ENCODE peak calls at places on chromosome 10, in eight cellular contexts. One of them, this sample, is unnamed. For H3K4me1, the result is how much of the 10 kb centered on the place peaks cover.

GRCh38 chr10:18473424-18474110 is 177.8 kb downstream of the NSUN6 start:
- DNase-seq in IMR-90: peak
- DNase-seq in colonic mucosa: no peak
- DNase-seq in lower lobe of right lung: no peak
- DNase-seq in left ventricle myocardium inferior: no peak
- DNase-seq in heart right ventricle: peak
- DNase-seq in BE2C: no peak
- DNase-seq in tibial nerve: no peak
- DNase-seq in this sample: no peak

GRCh38 chr10:122249991-122250750 is 20.9 kb upstream of the BTBD16 start:
- DNase-seq in IMR-90: no peak
- DNase-seq in colonic mucosa: no peak
- DNase-seq in lower lobe of right lung: no peak
- DNase-seq in left ventricle myocardium inferior: peak
- DNase-seq in heart right ventricle: peak
- DNase-seq in BE2C: no peak
- DNase-seq in tibial nerve: no peak
- DNase-seq in this sample: no peak

GRCh38 chr10:121324678-121325213 is 273.5 kb downstream of the FGFR2 start:
- DNase-seq in IMR-90: no peak
- DNase-seq in colonic mucosa: no peak
- DNase-seq in lower lobe of right lung: no peak
- DNase-seq in left ventricle myocardium inferior: no peak
- DNase-seq in heart right ventricle: no peak
- DNase-seq in BE2C: no peak
- DNase-seq in tibial nerve: no peak
- DNase-seq in this sample: no peak

GRCh38 chr10:52283174-52283573 is 30.9 kb upstream of the DKK1 start:
- DNase-seq in IMR-90: peak
- DNase-seq in colonic mucosa: no peak
- DNase-seq in lower lobe of right lung: no peak
- DNase-seq in left ventricle myocardium inferior: no peak
- DNase-seq in heart right ventricle: no peak
- DNase-seq in BE2C: no peak
- DNase-seq in tibial nerve: no peak
- DNase-seq in this sample: no peak

GRCh38 chr10:102812213-102812876 is 24.9 kb downstream of the CYP17A1 start:
- DNase-seq in IMR-90: no peak
- DNase-seq in colonic mucosa: no peak
- DNase-seq in lower lobe of right lung: peak
- DNase-seq in left ventricle myocardium inferior: peak
- DNase-seq in heart right ventricle: no peak
- DNase-seq in BE2C: no peak
- DNase-seq in tibial nerve: no peak
- DNase-seq in this sample: no peak

GRCh38 chr10:124690971-124691370 is 53.2 kb downstream of the FAM53B start:
- DNase-seq in IMR-90: no peak
- DNase-seq in colonic mucosa: no peak
- DNase-seq in lower lobe of right lung: no peak
- DNase-seq in left ventricle myocardium inferior: no peak
- DNase-seq in heart right ventricle: no peak
- DNase-seq in BE2C: no peak
- DNase-seq in tibial nerve: no peak
- DNase-seq in this sample: no peak

GRCh38 chr10:104151737-104152136 is 29.8 kb downstream of the SFR1 start:
- DNase-seq in IMR-90: no peak
- DNase-seq in colonic mucosa: no peak
- DNase-seq in lower lobe of right lung: no peak
- DNase-seq in left ventricle myocardium inferior: no peak
- DNase-seq in heart right ventricle: no peak
- DNase-seq in BE2C: no peak
- DNase-seq in tibial nerve: no peak
- DNase-seq in this sample: no peak

GRCh38 chr10:29926649-29927048 is 132.7 kb downstream of the JCAD start:
- DNase-seq in IMR-90: peak
- DNase-seq in colonic mucosa: no peak
- DNase-seq in lower lobe of right lung: no peak
- DNase-seq in left ventricle myocardium inferior: no peak
- DNase-seq in heart right ventricle: no peak
- DNase-seq in BE2C: peak
- DNase-seq in tibial nerve: no peak
- DNase-seq in this sample: peak

GRCh38 chr10:15311249-15311884 is 59.7 kb downstream of the FAM171A1 start:
- DNase-seq in IMR-90: no peak
- DNase-seq in colonic mucosa: no peak
- DNase-seq in lower lobe of right lung: no peak
- DNase-seq in left ventricle myocardium inferior: no peak
- DNase-seq in heart right ventricle: no peak
- DNase-seq in BE2C: no peak
- DNase-seq in tibial nerve: no peak
- DNase-seq in this sample: no peak

GRCh38 chr10:110504111-110504735 is 6.5 kb downstream of the DUSP5 start:
- DNase-seq in IMR-90: peak
- DNase-seq in colonic mucosa: peak
- DNase-seq in lower lobe of right lung: peak
- DNase-seq in left ventricle myocardium inferior: no peak
- DNase-seq in heart right ventricle: peak
- DNase-seq in BE2C: no peak
- DNase-seq in tibial nerve: peak
- DNase-seq in this sample: peak

GRCh38 chr10:44051584-44052385 is 333.1 kb downstream of the CXCL12 start:
- DNase-seq in IMR-90: peak
- DNase-seq in colonic mucosa: no peak
- DNase-seq in lower lobe of right lung: no peak
- DNase-seq in left ventricle myocardium inferior: no peak
- DNase-seq in heart right ventricle: no peak
- DNase-seq in BE2C: no peak
- DNase-seq in tibial nerve: no peak
- DNase-seq in this sample: peak

GRCh38 chr10:63628526-63629362 is 107.5 kb downstream of the REEP3 start:
- DNase-seq in IMR-90: no peak
- DNase-seq in colonic mucosa: peak
- DNase-seq in lower lobe of right lung: peak
- DNase-seq in left ventricle myocardium inferior: peak
- DNase-seq in heart right ventricle: peak
- DNase-seq in BE2C: peak
- DNase-seq in tibial nerve: peak
- DNase-seq in this sample: peak

GRCh38 chr10:121284952-121285351 is 313.3 kb downstream of the FGFR2 start:
- DNase-seq in IMR-90: no peak
- DNase-seq in colonic mucosa: no peak
- DNase-seq in lower lobe of right lung: no peak
- DNase-seq in left ventricle myocardium inferior: no peak
- DNase-seq in heart right ventricle: no peak
- DNase-seq in BE2C: peak
- DNase-seq in tibial nerve: no peak
- DNase-seq in this sample: no peak

GRCh38 chr10:62225362-62225761 is 43.3 kb downstream of the RTKN2 start:
- DNase-seq in IMR-90: no peak
- DNase-seq in colonic mucosa: no peak
- DNase-seq in lower lobe of right lung: no peak
- DNase-seq in left ventricle myocardium inferior: no peak
- DNase-seq in heart right ventricle: no peak
- DNase-seq in BE2C: no peak
- DNase-seq in tibial nerve: no peak
- DNase-seq in this sample: no peak

GRCh38 chr10:113059001-113059780 is 109.1 kb downstream of the TCF7L2 start:
- DNase-seq in IMR-90: peak
- DNase-seq in colonic mucosa: peak
- DNase-seq in lower lobe of right lung: no peak
- DNase-seq in left ventricle myocardium inferior: peak
- DNase-seq in heart right ventricle: no peak
- DNase-seq in BE2C: peak
- DNase-seq in tibial nerve: peak
- DNase-seq in this sample: peak

GRCh38 chr10:89120931-89121907 is 85.9 kb downstream of the CH25H start:
- DNase-seq in IMR-90: peak
- DNase-seq in colonic mucosa: no peak
- DNase-seq in lower lobe of right lung: no peak
- DNase-seq in left ventricle myocardium inferior: no peak
- DNase-seq in heart right ventricle: no peak
- DNase-seq in BE2C: no peak
- DNase-seq in tibial nerve: no peak
- DNase-seq in this sample: peak

GRCh38 chr10:108327706-108328105 is 1163.2 kb upstream of the SORCS1 start:
- DNase-seq in IMR-90: peak
- DNase-seq in colonic mucosa: no peak
- DNase-seq in lower lobe of right lung: no peak
- DNase-seq in left ventricle myocardium inferior: no peak
- DNase-seq in heart right ventricle: no peak
- DNase-seq in BE2C: no peak
- DNase-seq in tibial nerve: no peak
- DNase-seq in this sample: no peak

GRCh38 chr10:78794736-78795455 is 273.9 kb upstream of the ZMIZ1 start:
- DNase-seq in IMR-90: no peak
- DNase-seq in colonic mucosa: no peak
- DNase-seq in lower lobe of right lung: no peak
- DNase-seq in left ventricle myocardium inferior: no peak
- DNase-seq in heart right ventricle: no peak
- DNase-seq in BE2C: no peak
- DNase-seq in tibial nerve: no peak
- DNase-seq in this sample: no peak

GRCh38 chr10:127977368-127978009 is 70.6 kb downstream of the PTPRE start:
- DNase-seq in IMR-90: peak
- DNase-seq in colonic mucosa: peak
- DNase-seq in lower lobe of right lung: peak
- DNase-seq in left ventricle myocardium inferior: peak
- DNase-seq in heart right ventricle: peak
- DNase-seq in BE2C: no peak
- DNase-seq in tibial nerve: peak
- DNase-seq in this sample: peak

GRCh38 chr10:6145414-6145978 is 56.7 kb downstream of the RBM17 start:
- DNase-seq in IMR-90: no peak
- DNase-seq in colonic mucosa: peak
- DNase-seq in lower lobe of right lung: no peak
- DNase-seq in left ventricle myocardium inferior: no peak
- DNase-seq in heart right ventricle: no peak
- DNase-seq in BE2C: peak
- DNase-seq in tibial nerve: no peak
- DNase-seq in this sample: no peak

GRCh38 chr10:43824934-43825333 is 176.3 kb upstream of the ZNF32 start:
- DNase-seq in IMR-90: peak
- DNase-seq in colonic mucosa: peak
- DNase-seq in lower lobe of right lung: no peak
- DNase-seq in left ventricle myocardium inferior: peak
- DNase-seq in heart right ventricle: peak
- DNase-seq in BE2C: no peak
- DNase-seq in tibial nerve: peak
- DNase-seq in this sample: no peak

GRCh38 chr10:61835909-61836232 is 65.6 kb upstream of the ARID5B start:
- DNase-seq in IMR-90: peak
- DNase-seq in colonic mucosa: no peak
- DNase-seq in lower lobe of right lung: no peak
- DNase-seq in left ventricle myocardium inferior: no peak
- DNase-seq in heart right ventricle: no peak
- DNase-seq in BE2C: no peak
- DNase-seq in tibial nerve: no peak
- DNase-seq in this sample: no peak

GRCh38 chr10:37712489-37713131 is 144.8 kb downstream of the ZNF248 start:
- DNase-seq in IMR-90: no peak
- DNase-seq in colonic mucosa: no peak
- DNase-seq in lower lobe of right lung: no peak
- DNase-seq in left ventricle myocardium inferior: peak
- DNase-seq in heart right ventricle: no peak
- DNase-seq in BE2C: no peak
- DNase-seq in tibial nerve: no peak
- DNase-seq in this sample: no peak

GRCh38 chr10:95430231-95430951 is 130.8 kb downstream of the SORBS1 start:
- DNase-seq in IMR-90: peak
- DNase-seq in colonic mucosa: peak
- DNase-seq in lower lobe of right lung: no peak
- DNase-seq in left ventricle myocardium inferior: no peak
- DNase-seq in heart right ventricle: peak
- DNase-seq in BE2C: peak
- DNase-seq in tibial nerve: peak
- DNase-seq in this sample: no peak

GRCh38 chr10:80281292-80281691 is 8.2 kb downstream of the MAT1A start:
- DNase-seq in IMR-90: no peak
- DNase-seq in colonic mucosa: peak
- DNase-seq in lower lobe of right lung: no peak
- DNase-seq in left ventricle myocardium inferior: no peak
- DNase-seq in heart right ventricle: no peak
- DNase-seq in BE2C: no peak
- DNase-seq in tibial nerve: no peak
- DNase-seq in this sample: no peak
- H3K4me1 ChIP-seq in IMR-90: under half
- H3K4me1 ChIP-seq in colonic mucosa: under half
- H3K4me1 ChIP-seq in lower lobe of right lung: under half
- H3K4me1 ChIP-seq in left ventricle myocardium inferior: under half
- H3K4me1 ChIP-seq in heart right ventricle: under half
- H3K4me1 ChIP-seq in BE2C: under half
- H3K4me1 ChIP-seq in tibial nerve: under half
- H3K4me1 ChIP-seq in this sample: under half

GRCh38 chr10:130300608-130301025 is 164.4 kb downstream of the GLRX3 start:
- DNase-seq in IMR-90: no peak
- DNase-seq in colonic mucosa: no peak
- DNase-seq in lower lobe of right lung: peak
- DNase-seq in left ventricle myocardium inferior: peak
- DNase-seq in heart right ventricle: no peak
- DNase-seq in BE2C: no peak
- DNase-seq in tibial nerve: no peak
- DNase-seq in this sample: no peak
- H3K4me3 ChIP-seq in IMR-90: peak
- H3K4me3 ChIP-seq in colonic mucosa: peak
- H3K4me3 ChIP-seq in lower lobe of right lung: peak
- H3K4me3 ChIP-seq in left ventricle myocardium inferior: peak
- H3K4me3 ChIP-seq in heart right ventricle: peak
- H3K4me3 ChIP-seq in BE2C: no peak
- H3K4me3 ChIP-seq in tibial nerve: no peak
- H3K4me3 ChIP-seq in this sample: no peak

DNA sequence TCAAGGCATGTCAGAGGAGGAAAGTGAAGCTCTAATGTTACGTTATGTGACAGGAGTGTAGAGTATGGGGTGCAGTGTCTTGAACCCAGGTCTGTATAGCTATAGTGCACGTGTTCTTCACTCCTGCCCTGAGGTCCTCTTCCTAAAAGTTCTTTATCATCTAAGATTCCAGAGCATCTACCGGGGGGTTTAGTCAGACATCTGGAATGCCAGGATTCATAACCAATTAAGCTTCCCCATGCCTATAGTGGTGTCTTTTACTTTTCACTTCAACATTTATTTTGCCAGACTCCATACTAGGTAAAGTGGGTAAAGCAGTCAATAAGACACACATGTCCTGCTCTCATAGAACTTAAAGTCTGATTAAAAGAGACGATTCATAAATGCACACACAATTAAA is 22.4 kb downstream of the PPP1R3C start:
- DNase-seq in IMR-90: peak
- DNase-seq in colonic mucosa: no peak
- DNase-seq in lower lobe of right lung: no peak
- DNase-seq in left ventricle myocardium inferior: no peak
- DNase-seq in heart right ventricle: no peak
- DNase-seq in BE2C: no peak
- DNase-seq in tibial nerve: no peak
- DNase-seq in this sample: peak
- H3K4me1 ChIP-seq in IMR-90: under half
- H3K4me1 ChIP-seq in colonic mucosa: under half
- H3K4me1 ChIP-seq in lower lobe of right lung: under half
- H3K4me1 ChIP-seq in left ventricle myocardium inferior: half or more
- H3K4me1 ChIP-seq in heart right ventricle: half or more
- H3K4me1 ChIP-seq in BE2C: under half
- H3K4me1 ChIP-seq in tibial nerve: under half
- H3K4me1 ChIP-seq in this sample: half or more

GRCh38 chr10:13099144-13099665 is 758 bp upstream of the OPTN start:
- DNase-seq in IMR-90: peak
- DNase-seq in colonic mucosa: peak
- DNase-seq in lower lobe of right lung: no peak
- DNase-seq in left ventricle myocardium inferior: no peak
- DNase-seq in heart right ventricle: peak
- DNase-seq in BE2C: peak
- DNase-seq in tibial nerve: no peak
- DNase-seq in this sample: peak
- H3K4me3 ChIP-seq in IMR-90: peak
- H3K4me3 ChIP-seq in colonic mucosa: peak
- H3K4me3 ChIP-seq in lower lobe of right lung: peak
- H3K4me3 ChIP-seq in left ventricle myocardium inferior: peak
- H3K4me3 ChIP-seq in heart right ventricle: peak
- H3K4me3 ChIP-seq in BE2C: peak
- H3K4me3 ChIP-seq in tibial nerve: peak
- H3K4me3 ChIP-seq in this sample: peak